ENCODE peak calls at places on chromosomes 4 and X, in ten cellular contexts. Q is CD8-positive, alpha-beta T cell; R is fibroblast of lung; N is C1 segment of cervical spinal cord; X is stimulated activated naive CD8-positive, alpha-beta T cell treated with anti-CD3 and anti-CD28 coated beads, Interleukin-15, Interleukin-2, amounts not matched to agents 100 U/mL and 50 U/mL, for 24 hours; P is AG20443; B is fibroblast of mammary gland; F is T-helper 9 cell; I is activated T-cell treated with anti-CD3 and anti-CD28 coated beads, Interleukin-2, amount 50 U/mL, for 72 hours; H is kidney. D is an unnamed sample.

GRCh38 chr4:149631629-149632028 is 184.0 kb downstream of the IQCM start:
- DNase-seq in Q (no peak), N (no peak), B (no peak), I (no peak), F (no peak), R (no peak), X (no peak), H (no peak), P (no peak), D (no peak)

GRCh38 chrX:132146456-132146855 is 18.6 kb upstream of the FRMD7 start:
- DNase-seq in I (no peak), X (no peak), F (no peak), Q (no peak), N (no peak), H (no peak), B (no peak), R (no peak), P (no peak), D (no peak)

GRCh38 chr4:71236226-71236625 is 102.6 kb upstream of the SLC4A4 start:
- DNase-seq in X (no peak), R (no peak), B (no peak), H (no peak), F (no peak), Q (no peak), P (no peak), N (no peak), I (no peak), D (no peak)

GRCh38 chrX:141405878-141406492 is 163.7 kb upstream of the SPANXC start:
- DNase-seq in P (peak), X (no peak), I (no peak), F (no peak), R (peak), N (no peak), Q (no peak), B (peak), H (no peak), D (peak)

GRCh38 chrX:69503228-69503834 is 795 bp upstream of the NALF2 start:
- DNase-seq in R (no peak), Q (no peak), H (no peak), X (no peak), B (peak), N (no peak), F (no peak), P (no peak), I (no peak), D (no peak)

GRCh38 chr4:128565565-128566186 is 243.8 kb upstream of the JADE1 start:
- DNase-seq in F (peak), Q (peak), P (peak), H (no peak), X (peak), R (no peak), I (peak), B (peak), N (no peak), D (no peak)

GRCh38 chrX:11190745-11191510 is 79.8 kb downstream of the HCCS start:
- DNase-seq in N (no peak), R (no peak), B (no peak), H (no peak), P (no peak), Q (no peak), F (no peak), X (no peak), I (no peak), D (no peak)

GRCh38 chr4:124135409-124135813 is 577.1 kb downstream of the ANKRD50 start:
- DNase-seq in I (no peak), R (peak), H (no peak), X (no peak), B (peak), N (no peak), P (peak), Q (no peak), F (no peak), D (peak)

GRCh38 chr4:170423137-170423536 is 333.4 kb upstream of the AADAT start:
- DNase-seq in F (no peak), N (no peak), R (peak), X (no peak), H (no peak), B (peak), Q (no peak), I (no peak), P (peak), D (no peak)

GRCh38 chr4:132108784-132109183 is 1040.3 kb upstream of the PCDH10 start:
- DNase-seq in F (no peak), Q (no peak), X (no peak), I (no peak), N (no peak), B (peak), H (no peak), P (peak), R (peak), D (peak)